ENCODE peak calls at places on chromosomes 2 and 18, in eight cellular contexts. One of them, this sample, is unnamed.
A peak's percentile ranks its signal among the peaks of the same experiment; 100 is the strongest.

GRCh38 chr2:239691720-239692119 is 290.9 kb upstream of the HDAC4 start:
- DNase-seq in heart right ventricle: no peak
- DNase-seq in mammary epithelial cell: no peak
- DNase-seq in choroid plexus epithelial cell: no peak
- DNase-seq in mesothelial cell of epicardium: no peak
- DNase-seq in left ventricle myocardium inferior: no peak
- DNase-seq in AG09309: no peak
- DNase-seq in progenitor cell of endocrine pancreas: no peak
- DNase-seq in this sample: no peak

GRCh38 chr2:62038980-62039771 is 133.7 kb downstream of the COMMD1 start:
- DNase-seq in heart right ventricle: no peak
- DNase-seq in mammary epithelial cell: peak; percentile 93
- DNase-seq in choroid plexus epithelial cell: peak; percentile 83
- DNase-seq in mesothelial cell of epicardium: no peak
- DNase-seq in left ventricle myocardium inferior: no peak
- DNase-seq in AG09309: peak; percentile 34
- DNase-seq in progenitor cell of endocrine pancreas: no peak
- DNase-seq in this sample: no peak

GRCh38 chr2:68248361-68248760 is 4.0 kb downstream of the PPP3R1 start:
- DNase-seq in heart right ventricle: no peak
- DNase-seq in mammary epithelial cell: no peak
- DNase-seq in choroid plexus epithelial cell: no peak
- DNase-seq in mesothelial cell of epicardium: no peak
- DNase-seq in left ventricle myocardium inferior: no peak
- DNase-seq in AG09309: no peak
- DNase-seq in progenitor cell of endocrine pancreas: no peak
- DNase-seq in this sample: no peak

GRCh38 chr18:63292844-63293683 is 26.5 kb downstream of the BCL2 start:
- DNase-seq in heart right ventricle: no peak
- DNase-seq in mammary epithelial cell: no peak
- DNase-seq in choroid plexus epithelial cell: no peak
- DNase-seq in mesothelial cell of epicardium: no peak
- DNase-seq in left ventricle myocardium inferior: no peak
- DNase-seq in AG09309: no peak
- DNase-seq in progenitor cell of endocrine pancreas: no peak
- DNase-seq in this sample: peak; percentile 46

GRCh38 chr2:42087857-42088195 is 40.0 kb downstream of the PKDCC start:
- DNase-seq in heart right ventricle: no peak
- DNase-seq in mammary epithelial cell: no peak
- DNase-seq in choroid plexus epithelial cell: no peak
- DNase-seq in mesothelial cell of epicardium: no peak
- DNase-seq in left ventricle myocardium inferior: no peak
- DNase-seq in AG09309: no peak
- DNase-seq in progenitor cell of endocrine pancreas: no peak
- DNase-seq in this sample: no peak

GRCh38 chr2:176317246-176318065 is 48.2 kb downstream of the MTX2 start:
- DNase-seq in heart right ventricle: no peak
- DNase-seq in mammary epithelial cell: no peak
- DNase-seq in choroid plexus epithelial cell: no peak
- DNase-seq in mesothelial cell of epicardium: no peak
- DNase-seq in left ventricle myocardium inferior: no peak
- DNase-seq in AG09309: no peak
- DNase-seq in progenitor cell of endocrine pancreas: no peak
- DNase-seq in this sample: no peak

GRCh38 chr18:27605107-27605834 is 420.2 kb upstream of the CHST9 start:
- DNase-seq in heart right ventricle: peak; percentile 46
- DNase-seq in mammary epithelial cell: peak; percentile 54
- DNase-seq in choroid plexus epithelial cell: peak; percentile 91
- DNase-seq in mesothelial cell of epicardium: peak; percentile 34
- DNase-seq in left ventricle myocardium inferior: no peak
- DNase-seq in AG09309: peak; percentile 37
- DNase-seq in progenitor cell of endocrine pancreas: peak; percentile 31
- DNase-seq in this sample: no peak

GRCh38 chr2:109173311-109174171 is 44.5 kb downstream of the SH3RF3 start:
- DNase-seq in heart right ventricle: peak; percentile 70
- DNase-seq in mammary epithelial cell: no peak
- DNase-seq in choroid plexus epithelial cell: peak; percentile 94
- DNase-seq in mesothelial cell of epicardium: no peak
- DNase-seq in left ventricle myocardium inferior: peak; percentile 70
- DNase-seq in AG09309: peak; percentile 79
- DNase-seq in progenitor cell of endocrine pancreas: no peak
- DNase-seq in this sample: no peak

GRCh38 chr2:25228848-25229674 is 60.7 kb upstream of the POMC start:
- DNase-seq in heart right ventricle: peak; percentile 81
- DNase-seq in mammary epithelial cell: peak; percentile 62
- DNase-seq in choroid plexus epithelial cell: peak; percentile 80
- DNase-seq in mesothelial cell of epicardium: no peak
- DNase-seq in left ventricle myocardium inferior: peak; percentile 72
- DNase-seq in AG09309: peak; percentile 16
- DNase-seq in progenitor cell of endocrine pancreas: peak; percentile 58
- DNase-seq in this sample: no peak

GRCh38 chr2:160584972-160585494 is 91.4 kb upstream of the RBMS1 start:
- DNase-seq in heart right ventricle: no peak
- DNase-seq in mammary epithelial cell: no peak
- DNase-seq in choroid plexus epithelial cell: peak; percentile 7
- DNase-seq in mesothelial cell of epicardium: no peak
- DNase-seq in left ventricle myocardium inferior: no peak
- DNase-seq in AG09309: no peak
- DNase-seq in progenitor cell of endocrine pancreas: no peak
- DNase-seq in this sample: no peak

GRCh38 chr2:79219383-79219988 is 59.9 kb upstream of the REG3A start:
- DNase-seq in heart right ventricle: peak; percentile 7
- DNase-seq in mammary epithelial cell: peak; percentile 10
- DNase-seq in choroid plexus epithelial cell: peak; percentile 56
- DNase-seq in mesothelial cell of epicardium: no peak
- DNase-seq in left ventricle myocardium inferior: no peak
- DNase-seq in AG09309: peak; percentile 8
- DNase-seq in progenitor cell of endocrine pancreas: peak; percentile 31
- DNase-seq in this sample: no peak

GRCh38 chr2:235934059-235934896 is 233.9 kb downstream of the GBX2 start:
- DNase-seq in heart right ventricle: no peak
- DNase-seq in mammary epithelial cell: no peak
- DNase-seq in choroid plexus epithelial cell: no peak
- DNase-seq in mesothelial cell of epicardium: no peak
- DNase-seq in left ventricle myocardium inferior: no peak
- DNase-seq in AG09309: no peak
- DNase-seq in progenitor cell of endocrine pancreas: no peak
- DNase-seq in this sample: no peak

GRCh38 chr2:67997528-67998267 is 65.1 kb downstream of the C1D start:
- DNase-seq in heart right ventricle: no peak
- DNase-seq in mammary epithelial cell: peak; percentile 90
- DNase-seq in choroid plexus epithelial cell: peak; percentile 12
- DNase-seq in mesothelial cell of epicardium: no peak
- DNase-seq in left ventricle myocardium inferior: no peak
- DNase-seq in AG09309: peak; percentile 45
- DNase-seq in progenitor cell of endocrine pancreas: no peak
- DNase-seq in this sample: no peak

GRCh38 chr2:1970341-1970740 is 226.0 kb upstream of the PXDN start:
- DNase-seq in heart right ventricle: no peak
- DNase-seq in mammary epithelial cell: no peak
- DNase-seq in choroid plexus epithelial cell: no peak
- DNase-seq in mesothelial cell of epicardium: no peak
- DNase-seq in left ventricle myocardium inferior: no peak
- DNase-seq in AG09309: no peak
- DNase-seq in progenitor cell of endocrine pancreas: no peak
- DNase-seq in this sample: no peak

GRCh38 chr2:134272831-134273230 is 19.0 kb downstream of the MGAT5 start:
- DNase-seq in heart right ventricle: no peak
- DNase-seq in mammary epithelial cell: no peak
- DNase-seq in choroid plexus epithelial cell: no peak
- DNase-seq in mesothelial cell of epicardium: no peak
- DNase-seq in left ventricle myocardium inferior: no peak
- DNase-seq in AG09309: no peak
- DNase-seq in progenitor cell of endocrine pancreas: no peak
- DNase-seq in this sample: no peak

GRCh38 chr2:29213871-29214341 is 98.7 kb downstream of the CLIP4 start:
- DNase-seq in heart right ventricle: no peak
- DNase-seq in mammary epithelial cell: no peak
- DNase-seq in choroid plexus epithelial cell: no peak
- DNase-seq in mesothelial cell of epicardium: no peak
- DNase-seq in left ventricle myocardium inferior: no peak
- DNase-seq in AG09309: no peak
- DNase-seq in progenitor cell of endocrine pancreas: no peak
- DNase-seq in this sample: no peak

GRCh38 chr2:14633451-14634211 is 1.1 kb downstream of the LRATD1 start:
- DNase-seq in heart right ventricle: no peak
- DNase-seq in mammary epithelial cell: no peak
- DNase-seq in choroid plexus epithelial cell: no peak
- DNase-seq in mesothelial cell of epicardium: no peak
- DNase-seq in left ventricle myocardium inferior: peak; percentile 15
- DNase-seq in AG09309: no peak
- DNase-seq in progenitor cell of endocrine pancreas: peak; percentile 24
- DNase-seq in this sample: no peak

GRCh38 chr18:23317975-23318675 is 135.0 kb upstream of the RIOK3 start:
- DNase-seq in heart right ventricle: no peak
- DNase-seq in mammary epithelial cell: peak; percentile 74
- DNase-seq in choroid plexus epithelial cell: peak; percentile 63
- DNase-seq in mesothelial cell of epicardium: no peak
- DNase-seq in left ventricle myocardium inferior: no peak
- DNase-seq in AG09309: peak; percentile 33
- DNase-seq in progenitor cell of endocrine pancreas: no peak
- DNase-seq in this sample: no peak

GRCh38 chr2:180604077-180604476 is 376.3 kb upstream of the UBE2E3 start:
- DNase-seq in heart right ventricle: no peak
- DNase-seq in mammary epithelial cell: peak; percentile 8
- DNase-seq in choroid plexus epithelial cell: peak; percentile 40
- DNase-seq in mesothelial cell of epicardium: no peak
- DNase-seq in left ventricle myocardium inferior: no peak
- DNase-seq in AG09309: no peak
- DNase-seq in progenitor cell of endocrine pancreas: no peak
- DNase-seq in this sample: no peak

GRCh38 chr2:237092920-237093781 is 7.5 kb downstream of the COPS8 start:
- DNase-seq in heart right ventricle: peak; percentile 48
- DNase-seq in mammary epithelial cell: peak; percentile 48
- DNase-seq in choroid plexus epithelial cell: peak; percentile 90
- DNase-seq in mesothelial cell of epicardium: no peak
- DNase-seq in left ventricle myocardium inferior: no peak
- DNase-seq in AG09309: no peak
- DNase-seq in progenitor cell of endocrine pancreas: no peak
- DNase-seq in this sample: no peak

GRCh38 chr2:68319397-68320117 is at the start of gene CNRIP1:
- DNase-seq in heart right ventricle: peak; percentile 87
- DNase-seq in mammary epithelial cell: peak; percentile 4
- DNase-seq in choroid plexus epithelial cell: peak; percentile 67
- DNase-seq in mesothelial cell of epicardium: peak; percentile 38
- DNase-seq in left ventricle myocardium inferior: peak; percentile 76
- DNase-seq in AG09309: peak; percentile 52
- DNase-seq in progenitor cell of endocrine pancreas: peak; percentile 14
- DNase-seq in this sample: peak; percentile 32

GRCh38 chr2:151052850-151053660 is 208.6 kb downstream of the RBM43 start:
- DNase-seq in heart right ventricle: no peak
- DNase-seq in mammary epithelial cell: no peak
- DNase-seq in choroid plexus epithelial cell: no peak
- DNase-seq in mesothelial cell of epicardium: no peak
- DNase-seq in left ventricle myocardium inferior: no peak
- DNase-seq in AG09309: no peak
- DNase-seq in progenitor cell of endocrine pancreas: no peak
- DNase-seq in this sample: no peak

GRCh38 chr2:151049746-151050145 is 211.9 kb downstream of the RBM43 start:
- DNase-seq in heart right ventricle: no peak
- DNase-seq in mammary epithelial cell: peak; percentile 91
- DNase-seq in choroid plexus epithelial cell: peak; percentile 86
- DNase-seq in mesothelial cell of epicardium: no peak
- DNase-seq in left ventricle myocardium inferior: no peak
- DNase-seq in AG09309: no peak
- DNase-seq in progenitor cell of endocrine pancreas: no peak
- DNase-seq in this sample: no peak

GRCh38 chr2:151056870-151057269 is 204.8 kb downstream of the RBM43 start:
- DNase-seq in heart right ventricle: no peak
- DNase-seq in mammary epithelial cell: peak; percentile 77
- DNase-seq in choroid plexus epithelial cell: peak; percentile 15
- DNase-seq in mesothelial cell of epicardium: no peak
- DNase-seq in left ventricle myocardium inferior: no peak
- DNase-seq in AG09309: peak; percentile 55
- DNase-seq in progenitor cell of endocrine pancreas: no peak
- DNase-seq in this sample: no peak

GRCh38 chr2:151053661-151053990 is 208.0 kb downstream of the RBM43 start:
- DNase-seq in heart right ventricle: no peak
- DNase-seq in mammary epithelial cell: peak; percentile 66
- DNase-seq in choroid plexus epithelial cell: no peak
- DNase-seq in mesothelial cell of epicardium: no peak
- DNase-seq in left ventricle myocardium inferior: no peak
- DNase-seq in AG09309: no peak
- DNase-seq in progenitor cell of endocrine pancreas: no peak
- DNase-seq in this sample: no peak

GRCh38 chr2:151051584-151052220 is 210.0 kb downstream of the RBM43 start:
- DNase-seq in heart right ventricle: peak; percentile 6
- DNase-seq in mammary epithelial cell: peak; percentile 60
- DNase-seq in choroid plexus epithelial cell: peak; percentile 80
- DNase-seq in mesothelial cell of epicardium: no peak
- DNase-seq in left ventricle myocardium inferior: no peak
- DNase-seq in AG09309: no peak
- DNase-seq in progenitor cell of endocrine pancreas: no peak
- DNase-seq in this sample: no peak
- TF ChIP-seq CTCF in heart right ventricle: peak; percentile 83
- TF ChIP-seq CTCF in mammary epithelial cell: peak; percentile 85
- TF ChIP-seq CTCF in choroid plexus epithelial cell: peak; percentile 85
- TF ChIP-seq CTCF in mesothelial cell of epicardium: peak; percentile 57
- TF ChIP-seq CTCF in left ventricle myocardium inferior: peak; percentile 84
- TF ChIP-seq CTCF in AG09309: peak; percentile 73
- TF ChIP-seq CTCF in progenitor cell of endocrine pancreas: peak; percentile 79
- TF ChIP-seq CTCF in this sample: no peak

GRCh38 chr18:31828613-31829012 is 67.9 kb upstream of the SLC25A52 start:
- DNase-seq in heart right ventricle: no peak
- DNase-seq in mammary epithelial cell: no peak
- DNase-seq in choroid plexus epithelial cell: no peak
- DNase-seq in mesothelial cell of epicardium: no peak
- DNase-seq in left ventricle myocardium inferior: no peak
- DNase-seq in AG09309: no peak
- DNase-seq in progenitor cell of endocrine pancreas: no peak
- DNase-seq in this sample: no peak
- TF ChIP-seq CTCF in heart right ventricle: no peak
- TF ChIP-seq CTCF in mammary epithelial cell: no peak
- TF ChIP-seq CTCF in choroid plexus epithelial cell: no peak
- TF ChIP-seq CTCF in mesothelial cell of epicardium: no peak
- TF ChIP-seq CTCF in left ventricle myocardium inferior: no peak
- TF ChIP-seq CTCF in AG09309: no peak
- TF ChIP-seq CTCF in progenitor cell of endocrine pancreas: no peak
- TF ChIP-seq CTCF in this sample: no peak

DNA sequence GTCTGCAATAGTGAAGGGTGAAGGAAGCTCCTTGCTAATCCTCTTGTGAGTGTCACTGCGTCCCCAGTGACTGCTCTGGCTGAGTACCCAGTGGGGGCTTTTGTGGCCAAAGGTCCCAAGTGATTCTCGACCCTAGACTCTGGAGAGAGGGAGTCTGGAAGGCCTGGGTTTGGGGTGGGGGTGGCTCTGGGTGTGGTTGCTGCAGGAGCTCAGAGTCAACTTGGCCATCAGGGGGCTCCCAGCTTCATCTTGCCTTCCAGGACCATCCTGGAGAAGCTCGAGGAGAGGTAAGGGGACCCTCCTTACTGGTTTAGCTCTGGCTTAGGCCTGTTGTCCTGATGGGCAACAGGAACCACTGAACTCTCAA is 581 bp downstream of the PSD4 start:
- DNase-seq in heart right ventricle: no peak
- DNase-seq in mammary epithelial cell: no peak
- DNase-seq in choroid plexus epithelial cell: no peak
- DNase-seq in mesothelial cell of epicardium: no peak
- DNase-seq in left ventricle myocardium inferior: no peak
- DNase-seq in AG09309: no peak
- DNase-seq in progenitor cell of endocrine pancreas: no peak
- DNase-seq in this sample: no peak
- TF ChIP-seq CTCF in heart right ventricle: no peak
- TF ChIP-seq CTCF in mammary epithelial cell: no peak
- TF ChIP-seq CTCF in choroid plexus epithelial cell: no peak
- TF ChIP-seq CTCF in mesothelial cell of epicardium: no peak
- TF ChIP-seq CTCF in left ventricle myocardium inferior: no peak
- TF ChIP-seq CTCF in AG09309: no peak
- TF ChIP-seq CTCF in progenitor cell of endocrine pancreas: no peak
- TF ChIP-seq CTCF in this sample: no peak

GRCh38 chr2:99420751-99421299 is 69.0 kb downstream of the REV1 start:
- DNase-seq in heart right ventricle: no peak
- DNase-seq in mammary epithelial cell: no peak
- DNase-seq in choroid plexus epithelial cell: peak; percentile 42
- DNase-seq in mesothelial cell of epicardium: no peak
- DNase-seq in left ventricle myocardium inferior: no peak
- DNase-seq in AG09309: no peak
- DNase-seq in progenitor cell of endocrine pancreas: no peak
- DNase-seq in this sample: no peak
- TF ChIP-seq CTCF in heart right ventricle: no peak
- TF ChIP-seq CTCF in mammary epithelial cell: no peak
- TF ChIP-seq CTCF in choroid plexus epithelial cell: no peak
- TF ChIP-seq CTCF in mesothelial cell of epicardium: no peak
- TF ChIP-seq CTCF in left ventricle myocardium inferior: peak; percentile 15
- TF ChIP-seq CTCF in AG09309: no peak
- TF ChIP-seq CTCF in progenitor cell of endocrine pancreas: no peak
- TF ChIP-seq CTCF in this sample: no peak